ENCODE peak calls at places on chromosome 11, in five cellular contexts. One of them, this sample, is unnamed.

GRCh38 chr11:71191201-71191600 is 61.2 kb downstream of the SHANK2 start:
- DNase-seq in COR-L47: no peak
- DNase-seq in NAMALWA: no peak
- DNase-seq in psoas muscle: no peak
- DNase-seq in fibroblast of lung: no peak
- DNase-seq in this sample: no peak

GRCh38 chr11:126072141-126072741 is 9.6 kb upstream of the CDON start:
- DNase-seq in NAMALWA: no peak
- DNase-seq in psoas muscle: no peak
- DNase-seq in COR-L47: peak
- DNase-seq in fibroblast of lung: peak
- DNase-seq in this sample: no peak

GRCh38 chr11:79762271-79762935 is 321.6 kb upstream of the TENM4 start:
- DNase-seq in NAMALWA: no peak
- DNase-seq in psoas muscle: no peak
- DNase-seq in fibroblast of lung: no peak
- DNase-seq in COR-L47: no peak
- DNase-seq in this sample: no peak

GRCh38 chr11:72543849-72544535 is 109.7 kb upstream of the CLPB start:
- DNase-seq in COR-L47: no peak
- DNase-seq in psoas muscle: no peak
- DNase-seq in NAMALWA: no peak
- DNase-seq in fibroblast of lung: no peak
- DNase-seq in this sample: no peak

GRCh38 chr11:64318694-64319420 is 936 bp downstream of the PRDX5 start:
- DNase-seq in psoas muscle: no peak
- DNase-seq in NAMALWA: no peak
- DNase-seq in COR-L47: no peak
- DNase-seq in fibroblast of lung: no peak
- DNase-seq in this sample: no peak

GRCh38 chr11:116693206-116694016 is 79.4 kb downstream of the BUD13 start:
- DNase-seq in NAMALWA: no peak
- DNase-seq in psoas muscle: no peak
- DNase-seq in fibroblast of lung: no peak
- DNase-seq in COR-L47: no peak
- DNase-seq in this sample: no peak

GRCh38 chr11:63609536-63609935 is 4.7 kb downstream of the PLAAT3 start:
- DNase-seq in fibroblast of lung: no peak
- DNase-seq in COR-L47: no peak
- DNase-seq in NAMALWA: no peak
- DNase-seq in psoas muscle: peak
- DNase-seq in this sample: no peak

GRCh38 chr11:133790995-133791394 is 54.3 kb downstream of the SPATA19 start:
- DNase-seq in fibroblast of lung: no peak
- DNase-seq in COR-L47: no peak
- DNase-seq in psoas muscle: no peak
- DNase-seq in NAMALWA: no peak
- DNase-seq in this sample: no peak

GRCh38 chr11:67373916-67374570 is 645 bp upstream of the CLCF1 start:
- DNase-seq in COR-L47: no peak
- DNase-seq in fibroblast of lung: peak
- DNase-seq in NAMALWA: peak
- DNase-seq in psoas muscle: peak
- DNase-seq in this sample: peak

GRCh38 chr11:34641456-34641855 is 20.6 kb downstream of the EHF start:
- DNase-seq in fibroblast of lung: no peak
- DNase-seq in COR-L47: no peak
- DNase-seq in NAMALWA: no peak
- DNase-seq in psoas muscle: no peak
- DNase-seq in this sample: no peak

GRCh38 chr11:77129069-77129840 is 1.2 kb downstream of the MYO7A start:
- DNase-seq in COR-L47: no peak
- DNase-seq in NAMALWA: no peak
- DNase-seq in fibroblast of lung: no peak
- DNase-seq in psoas muscle: no peak
- DNase-seq in this sample: no peak